ENCODE peak calls at places on chromosomes 5 and 9, in five cellular contexts. K is Daoy, L is C1 segment of cervical spinal cord, D is ELF-1, N is AG08395. S is an unnamed sample.
A peak's percentile ranks its signal among the peaks of the same experiment; 100 is the strongest.

GRCh38 chr5:68562308-68562707 is 346.8 kb downstream of the PIK3R1 start:
- DNase-seq in L (no peak), D (peak; percentile 78), K (peak; percentile 71), N (no peak), S (peak; percentile 10)

GRCh38 chr5:150789943-150790611 is 11.5 kb downstream of the SMIM3 start:
- DNase-seq in L (no peak), N (peak; percentile 94), K (peak; percentile 96), D (peak; percentile 64), S (no peak)

GRCh38 chr5:40497573-40497972 is 182.1 kb upstream of the PTGER4 start:
- DNase-seq in K (peak; percentile 23), L (no peak), D (no peak), N (no peak), S (no peak)

GRCh38 chr9:28212979-28213378 is 639.7 kb upstream of the C9orf72 start:
- DNase-seq in D (no peak), K (no peak), L (no peak), N (peak; percentile 11), S (no peak)

GRCh38 chr9:88017086-88017485 is 42.8 kb upstream of the CDK20 start:
- DNase-seq in N (peak; percentile 28), L (no peak), D (no peak), K (no peak), S (no peak)

GRCh38 chr5:16618138-16618897 is 1.5 kb upstream of the RETREG1 start:
- DNase-seq in D (no peak), N (no peak), K (no peak), L (no peak), S (no peak)

GRCh38 chr5:58466939-58467338 is 7.1 kb upstream of the PLK2 start:
- DNase-seq in L (no peak), N (peak; percentile 49), D (peak; percentile 24), K (peak; percentile 76), S (no peak)

GRCh38 chr5:81789033-81789432 is 38.1 kb upstream of the SSBP2 start:
- DNase-seq in D (peak; percentile 15), N (no peak), L (no peak), K (peak; percentile 25), S (no peak)

GRCh38 chr5:30959238-30959637 is 234.2 kb upstream of the CDH6 start:
- DNase-seq in N (no peak), K (no peak), D (no peak), L (no peak), S (no peak)

GRCh38 chr9:88322906-88323566 is 65.2 kb upstream of the SPIN1 start:
- DNase-seq in K (peak; percentile 48), L (no peak), N (peak; percentile 55), D (no peak), S (no peak)

GRCh38 chr9:127572961-127573727 is 38.9 kb upstream of the STXBP1 start:
- DNase-seq in L (no peak), K (peak; percentile 72), D (no peak), N (peak; percentile 58), S (no peak)

GRCh38 chr5:155915626-155916025 is 411.3 kb upstream of the SGCD start:
- DNase-seq in N (peak; percentile 22), L (no peak), K (no peak), D (no peak), S (no peak)